ENCODE peak calls at places on chromosomes 2 and 18, in seven cellular contexts. Q, I, C, U, A, D and W are unnamed samples.

GRCh38 chr2:147499785-147500184 is 345.0 kb upstream of the ACVR2A start:
- DNase-seq in Q (no peak), I (no peak), C (peak; percentile 40), U (no peak), A (no peak), D (no peak), W (no peak)

GRCh38 chr2:145601306-145601925 is 1081.5 kb upstream of the ZEB2 start:
- DNase-seq in Q (no peak), I (no peak), C (no peak), U (no peak), A (no peak), D (no peak), W (no peak)

GRCh38 chr18:48002933-48003365 is 72.5 kb upstream of the SMAD2 start:
- DNase-seq in Q (no peak), I (no peak), C (no peak), U (no peak), A (no peak), D (no peak), W (no peak)

GRCh38 chr18:36420826-36421225 is 123.3 kb downstream of the FHOD3 start:
- DNase-seq in Q (no peak), I (no peak), C (no peak), U (no peak), A (no peak), D (no peak), W (no peak)

GRCh38 chr2:37912056-37912455 is 13.0 kb upstream of the RMDN2 start:
- DNase-seq in Q (no peak), I (no peak), C (no peak), U (no peak), A (no peak), D (no peak), W (no peak)

GRCh38 chr2:230564805-230565779 is 147.6 kb upstream of the CAB39 start:
- DNase-seq in Q (no peak), I (no peak), C (no peak), U (no peak), A (no peak), D (no peak), W (no peak)

GRCh38 chr2:224178085-224178484 is 139.0 kb upstream of the SERPINE2 start:
- DNase-seq in Q (no peak), I (no peak), C (no peak), U (no peak), A (no peak), D (no peak), W (no peak)

GRCh38 chr2:236489895-236490404 is 79.7 kb upstream of the ACKR3 start:
- DNase-seq in Q (no peak), I (no peak), C (no peak), U (no peak), A (no peak), D (no peak), W (no peak)

GRCh38 chr2:10471956-10472355 is 23.8 kb upstream of the ODC1 start:
- DNase-seq in Q (no peak), I (peak; percentile 30), C (no peak), U (no peak), A (no peak), D (no peak), W (no peak)

GRCh38 chr18:21262979-21263378 is 20.9 kb downstream of the GREB1L start:
- DNase-seq in Q (no peak), I (no peak), C (no peak), U (no peak), A (no peak), D (no peak), W (no peak)

GRCh38 chr18:3703732-3704176 is 253.8 kb downstream of the TGIF1 start:
- DNase-seq in Q (peak; percentile 79), I (peak; percentile 57), C (no peak), U (no peak), A (peak; percentile 41), D (no peak), W (peak; percentile 23)

GRCh38 chr2:29014811-29015414 is 33.8 kb downstream of the TOGARAM2 start:
- DNase-seq in Q (no peak), I (no peak), C (no peak), U (no peak), A (no peak), D (peak; percentile 59), W (no peak)

GRCh38 chr2:118061135-118061955 is 26.9 kb upstream of the INSIG2 start:
- DNase-seq in Q (no peak), I (peak; percentile 2), C (peak; percentile 57), U (no peak), A (peak; percentile 52), D (no peak), W (no peak)

GRCh38 chr2:176104338-176105077 is 2.6 kb upstream of the HOXD11 start:
- DNase-seq in Q (no peak), I (no peak), C (no peak), U (no peak), A (no peak), D (no peak), W (no peak)

GRCh38 chr2:176188969-176189665 is 649 bp downstream of the HOXD1 start:
- DNase-seq in Q (no peak), I (no peak), C (no peak), U (no peak), A (no peak), D (no peak), W (no peak)

GRCh38 chr2:144431384-144431783 is 88.5 kb downstream of the ZEB2 start:
- DNase-seq in Q (no peak), I (no peak), C (no peak), U (no peak), A (no peak), D (no peak), W (no peak)

GRCh38 chr2:29004755-29005154 is 23.7 kb downstream of the TOGARAM2 start:
- DNase-seq in Q (no peak), I (no peak), C (no peak), U (no peak), A (no peak), D (no peak), W (no peak)

GRCh38 chr2:63056309-63057065 is 5.9 kb downstream of the OTX1 start:
- DNase-seq in Q (no peak), I (peak; percentile 75), C (no peak), U (no peak), A (no peak), D (no peak), W (no peak)

GRCh38 chr2:148533004-148533403 is 111.5 kb upstream of the EPC2 start:
- DNase-seq in Q (no peak), I (no peak), C (no peak), U (no peak), A (no peak), D (no peak), W (no peak)
- TF ChIP-seq POLR2AphosphoS5 in Q (no peak), I (no peak), C (no peak), U (no peak), A (no peak), D (no peak), W (no peak)

DNA sequence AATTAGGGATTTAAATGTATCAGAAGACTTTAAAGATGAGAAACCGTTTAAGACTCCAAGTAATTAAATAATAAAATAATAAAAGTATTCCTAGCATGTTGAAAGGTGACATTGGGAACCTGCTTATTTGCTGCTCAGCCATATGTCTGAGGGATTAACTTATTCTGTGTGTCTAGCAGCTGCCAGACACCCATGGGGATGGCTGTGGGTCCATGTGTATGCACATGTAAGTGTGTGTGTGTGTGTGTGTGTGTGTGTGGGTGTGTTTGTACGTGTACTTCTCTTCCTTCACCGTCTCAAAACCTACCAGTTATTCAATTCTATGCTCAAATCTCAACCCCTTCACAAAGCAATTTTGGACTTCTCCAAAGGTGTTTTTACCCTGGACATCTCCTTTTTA is 124.5 kb downstream of the SETBP1 start:
- DNase-seq in Q (no peak), I (no peak), C (no peak), U (no peak), A (no peak), D (no peak), W (no peak)
- TF ChIP-seq TAF1 in Q (no peak), I (no peak), C (no peak), U (no peak), A (no peak), D (no peak), W (no peak)

GRCh38 chr2:27442981-27443323 is 771 bp downstream of the KRTCAP3 start:
- DNase-seq in Q (no peak), I (no peak), C (no peak), U (no peak), A (no peak), D (no peak), W (no peak)

GRCh38 chr2:27448381-27448780 is 6.2 kb downstream of the KRTCAP3 start:
- DNase-seq in Q (no peak), I (no peak), C (no peak), U (no peak), A (no peak), D (no peak), W (no peak)

GRCh38 chr2:27445155-27445554 is 3.0 kb downstream of the KRTCAP3 start:
- DNase-seq in Q (no peak), I (no peak), C (no peak), U (no peak), A (no peak), D (no peak), W (no peak)

GRCh38 chr2:27445615-27446014 is 3.4 kb downstream of the KRTCAP3 start:
- DNase-seq in Q (no peak), I (no peak), C (no peak), U (no peak), A (no peak), D (no peak), W (no peak)

GRCh38 chr2:27446057-27446456 is 3.9 kb downstream of the KRTCAP3 start:
- DNase-seq in Q (no peak), I (no peak), C (no peak), U (no peak), A (peak; percentile 33), D (no peak), W (no peak)
- TF ChIP-seq POLR2AphosphoS5 in Q (no peak), I (no peak), C (no peak), U (no peak), A (no peak), D (no peak), W (no peak)

DNA sequence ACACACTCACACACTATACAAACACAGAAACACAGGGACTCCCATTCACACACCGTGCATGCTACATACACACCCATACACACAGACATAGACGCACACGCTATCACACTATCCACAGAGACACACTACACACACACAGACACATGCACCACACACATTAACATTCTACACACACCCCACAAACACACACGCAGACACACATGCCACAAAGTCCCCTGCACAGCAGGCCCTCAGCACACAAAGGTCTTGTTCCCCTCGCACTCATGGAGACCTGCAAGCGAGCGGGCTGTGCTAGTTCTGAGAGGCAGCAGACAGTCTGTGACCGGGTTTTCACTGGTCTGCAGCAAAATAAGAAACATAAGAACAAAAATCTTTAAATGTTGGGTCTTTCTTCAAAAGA is 429.6 kb upstream of the SALL3 start:
- DNase-seq in Q (no peak), I (no peak), C (no peak), U (no peak), A (no peak), D (no peak), W (no peak)
- TF ChIP-seq TAF1 in Q (no peak), I (no peak), C (no peak), U (no peak), A (no peak), D (no peak), W (no peak)

GRCh38 chr2:122741403-122741802 is 986.0 kb downstream of the TSN start:
- DNase-seq in Q (no peak), I (no peak), C (no peak), U (no peak), A (no peak), D (no peak), W (no peak)
- TF ChIP-seq POLR2AphosphoS5 in Q (no peak), I (no peak), C (no peak), U (no peak), A (no peak), D (no peak), W (peak; percentile 51)